ENCODE peak calls at places on chromosome 20, in ten cellular contexts. T, L, F, M, K, C, Q, X, S and B are unnamed samples.

GRCh38 chr20:62120365-62120762 is 1.9 kb upstream of the LSM14B start:
- DNase-seq in T (no peak), L (no peak), F (no peak), M (no peak), K (no peak), C (no peak), Q (no peak), X (no peak), S (no peak), B (no peak)

GRCh38 chr20:60026010-60026409 is 67.8 kb downstream of the CDH26 start:
- DNase-seq in T (no peak), L (peak; percentile 50), F (no peak), M (no peak), K (no peak), C (no peak), Q (no peak), X (no peak), S (no peak), B (no peak)

GRCh38 chr20:3738109-3739053 is 5.9 kb downstream of the HSPA12B start:
- DNase-seq in T (no peak), L (no peak), F (no peak), M (no peak), K (no peak), C (no peak), Q (no peak), X (no peak), S (no peak), B (no peak)

GRCh38 chr20:64049887-64050260 is 435 bp upstream of the SOX18 start:
- DNase-seq in T (no peak), L (no peak), F (no peak), M (no peak), K (no peak), C (no peak), Q (peak; percentile 54), X (no peak), S (no peak), B (no peak)

GRCh38 chr20:44166477-44166876 is 20.5 kb downstream of the JPH2 start:
- DNase-seq in T (no peak), L (no peak), F (no peak), M (no peak), K (no peak), C (no peak), Q (peak; percentile 76), X (no peak), S (no peak), B (peak; percentile 67)

GRCh38 chr20:35489717-35490116 is 34.3 kb downstream of the CEP250 start:
- DNase-seq in T (no peak), L (no peak), F (no peak), M (no peak), K (no peak), C (no peak), Q (no peak), X (no peak), S (no peak), B (no peak)

GRCh38 chr20:52985687-52986086 is 13.5 kb downstream of the TSHZ2 start:
- DNase-seq in T (no peak), L (peak; percentile 37), F (no peak), M (no peak), K (no peak), C (no peak), Q (no peak), X (no peak), S (no peak), B (no peak)

GRCh38 chr20:438581-439469 is 23.5 kb downstream of the TBC1D20 start:
- DNase-seq in T (no peak), L (no peak), F (no peak), M (no peak), K (no peak), C (no peak), Q (peak; percentile 39), X (peak; percentile 38), S (no peak), B (no peak)

GRCh38 chr20:51985013-51985415 is 182.7 kb upstream of the SALL4 start:
- DNase-seq in T (no peak), L (no peak), F (peak; percentile 72), M (no peak), K (no peak), C (no peak), Q (no peak), X (no peak), S (no peak), B (no peak)

GRCh38 chr20:49452011-49452482 is 30.4 kb downstream of the KCNB1 start:
- DNase-seq in T (no peak), L (no peak), F (no peak), M (peak; percentile 34), K (no peak), C (peak; percentile 82), Q (peak; percentile 47), X (no peak), S (no peak), B (peak; percentile 31)

GRCh38 chr20:23103284-23104018 is 17.3 kb upstream of the CD93 start:
- DNase-seq in T (no peak), L (no peak), F (no peak), M (no peak), K (no peak), C (no peak), Q (no peak), X (no peak), S (no peak), B (no peak)

GRCh38 chr20:57774951-57775350 is 65.1 kb upstream of the PMEPA1 start:
- DNase-seq in T (no peak), L (no peak), F (no peak), M (no peak), K (no peak), C (peak; percentile 46), Q (no peak), X (no peak), S (no peak), B (no peak)

GRCh38 chr20:57773059-57773815 is 63.4 kb upstream of the PMEPA1 start:
- DNase-seq in T (no peak), L (no peak), F (no peak), M (no peak), K (no peak), C (peak; percentile 3), Q (no peak), X (peak; percentile 48), S (no peak), B (no peak)

GRCh38 chr20:57770852-57771746 is 61.3 kb upstream of the PMEPA1 start:
- DNase-seq in T (no peak), L (no peak), F (no peak), M (no peak), K (no peak), C (peak; percentile 32), Q (no peak), X (no peak), S (no peak), B (no peak)

GRCh38 chr20:57774111-57774880 is 64.5 kb upstream of the PMEPA1 start:
- DNase-seq in T (no peak), L (no peak), F (no peak), M (no peak), K (no peak), C (peak; percentile 45), Q (no peak), X (no peak), S (no peak), B (no peak)

GRCh38 chr20:57772349-57772964 is 62.6 kb upstream of the PMEPA1 start:
- DNase-seq in T (no peak), L (no peak), F (no peak), M (no peak), K (no peak), C (peak; percentile 33), Q (no peak), X (no peak), S (no peak), B (no peak)
- TF ChIP-seq CTCF in T (no peak), L (no peak), F (no peak), M (no peak), K (no peak), C (no peak), Q (no peak), X (no peak), S (no peak), B (no peak)

GRCh38 chr20:14562976-14563375 is 225.6 kb upstream of the FLRT3 start:
- DNase-seq in T (no peak), L (no peak), F (no peak), M (no peak), K (no peak), C (no peak), Q (no peak), X (no peak), S (no peak), B (no peak)

GRCh38 chr20:14569631-14570030 is 232.2 kb upstream of the FLRT3 start:
- DNase-seq in T (no peak), L (no peak), F (no peak), M (no peak), K (no peak), C (no peak), Q (no peak), X (no peak), S (no peak), B (no peak)

GRCh38 chr20:14566505-14566904 is 229.1 kb upstream of the FLRT3 start:
- DNase-seq in T (no peak), L (no peak), F (no peak), M (no peak), K (no peak), C (no peak), Q (no peak), X (no peak), S (no peak), B (no peak)

GRCh38 chr20:14568701-14569100 is 231.3 kb upstream of the FLRT3 start:
- DNase-seq in T (no peak), L (no peak), F (no peak), M (no peak), K (no peak), C (no peak), Q (no peak), X (no peak), S (no peak), B (no peak)

DNA sequence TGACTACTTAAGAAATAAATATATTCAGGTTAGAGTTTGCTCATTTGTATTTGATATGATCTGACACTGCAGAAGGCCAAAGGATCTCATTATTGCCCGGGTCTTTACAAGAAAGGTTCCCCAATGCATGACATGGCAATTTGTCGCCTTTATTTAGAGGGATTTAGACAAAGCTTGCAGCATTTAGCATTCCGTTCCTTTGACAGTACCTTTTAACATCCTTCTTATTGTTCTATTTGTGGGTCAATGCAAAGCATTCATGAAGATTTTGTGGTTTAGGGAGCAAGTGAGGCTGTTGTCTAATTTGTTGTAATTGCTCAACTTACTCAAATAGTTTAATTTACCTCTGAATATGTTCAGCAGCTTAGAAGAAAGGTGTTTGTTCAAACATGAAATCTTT is 230.8 kb upstream of the FLRT3 start:
- DNase-seq in T (no peak), L (no peak), F (no peak), M (no peak), K (no peak), C (no peak), Q (no peak), X (no peak), S (no peak), B (no peak)
- TF ChIP-seq POLR2A in T (no peak), L (no peak), F (no peak), M (no peak), K (no peak), C (no peak), Q (no peak), X (no peak), S (no peak), B (no peak)

GRCh38 chr20:12217382-12217781 is 299.7 kb downstream of the BTBD3 start:
- DNase-seq in T (no peak), L (no peak), F (no peak), M (no peak), K (no peak), C (no peak), Q (no peak), X (no peak), S (no peak), B (no peak)
- H3K27ac ChIP-seq in T (no peak overlapping the region), L (no peak overlapping the region), F (no peak overlapping the region), M (no peak overlapping the region), K (no peak overlapping the region), C (no peak overlapping the region), Q (no peak overlapping the region), X (no peak overlapping the region), S (no peak overlapping the region), B (no peak overlapping the region)

GRCh38 chr20:32482251-32483220 is 102.6 kb downstream of the NOL4L start:
- DNase-seq in T (no peak), L (no peak), F (no peak), M (peak; percentile 41), K (no peak), C (peak; percentile 76), Q (peak; percentile 51), X (no peak), S (no peak), B (no peak)
- TF ChIP-seq CTCF in T (no peak), L (no peak), F (no peak), M (no peak), K (no peak), C (no peak), Q (no peak), X (no peak), S (no peak), B (no peak)